ENCODE peak calls at places on chromosomes 1 and 21, in ten cellular contexts. J is adrenal gland, T is fibroblast of lung, B is ovary, Z is mammary epithelial cell, U is endodermal cell, Q is OCI-LY7, I is left lung, P is PC-3, G is bronchial epithelial cell. N is an unnamed sample.

GRCh38 chr1:182977480-182977879 is 24.5 kb upstream of the SHCBP1L start:
- DNase-seq in U (no peak), Z (peak), J (no peak), T (no peak), I (no peak), G (peak), B (no peak), Q (no peak), P (peak), N (no peak)

GRCh38 chr1:178094752-178095645 is 1.1 kb downstream of the RASAL2 start:
- DNase-seq in G (peak), J (no peak), T (peak), Z (peak), P (peak), I (no peak), U (no peak), B (no peak), Q (no peak), N (no peak)

GRCh38 chr1:235415008-235415904 is 48.0 kb downstream of the TBCE start:
- DNase-seq in I (peak), G (peak), J (peak), B (peak), Q (peak), Z (peak), P (peak), T (peak), U (peak), N (peak)

GRCh38 chr1:47437518-47438320 is at the start of gene FOXD2:
- DNase-seq in Q (peak), U (peak), I (peak), T (peak), B (peak), G (peak), Z (peak), P (peak), J (peak), N (peak)

GRCh38 chr1:158039380-158039779 is 45.9 kb downstream of the KIRREL1 start:
- DNase-seq in J (no peak), I (no peak), Z (no peak), U (no peak), T (peak), B (no peak), P (no peak), G (peak), Q (no peak), N (no peak)

GRCh38 chr1:247243738-247244137 is 12.1 kb upstream of the VN1R5 start:
- DNase-seq in J (no peak), U (no peak), T (no peak), Q (no peak), I (no peak), B (no peak), P (no peak), Z (no peak), G (no peak), N (no peak)

GRCh38 chr1:111976842-111977241 is 12.6 kb downstream of the KCND3 start:
- DNase-seq in J (no peak), T (no peak), P (no peak), Z (no peak), U (no peak), G (no peak), Q (no peak), I (no peak), B (no peak), N (no peak)

GRCh38 chr1:41957568-41957967 is 38.8 kb upstream of the HIVEP3 start:
- DNase-seq in J (peak), G (peak), I (no peak), Z (peak), T (peak), P (peak), Q (no peak), U (no peak), B (no peak), N (no peak)

GRCh38 chr21:41648591-41649031 is 118.2 kb downstream of the RIPK4 start:
- DNase-seq in Q (no peak), B (no peak), G (peak), Z (peak), J (no peak), T (peak), U (no peak), I (no peak), P (peak), N (no peak)

GRCh38 chr1:36161656-36162531 is 5.9 kb downstream of the MAP7D1 start:
- DNase-seq in G (peak), Q (peak), J (peak), T (peak), B (no peak), I (peak), Z (peak), P (peak), U (peak), N (peak)

GRCh38 chr1:40665335-40666171 is at the start of gene RIMS3:
- DNase-seq in I (peak), Q (peak), T (peak), B (peak), J (peak), Z (peak), P (peak), G (peak), U (peak), N (peak)

GRCh38 chr21:46515109-46515508 is 56.4 kb downstream of the DIP2A start:
- DNase-seq in J (peak), G (peak), Z (no peak), U (no peak), Q (peak), B (peak), I (no peak), T (peak), P (no peak), N (peak)

GRCh38 chr1:167629681-167630567 is at the start of gene RCSD1:
- DNase-seq in T (peak), U (peak), Z (peak), I (peak), J (no peak), Q (peak), P (no peak), B (no peak), G (no peak), N (peak)
- H3K4me3 ChIP-seq in T (no peak), U (peak), Z (peak), I (peak), J (peak), Q (peak), P (peak), B (peak), G (peak), N (peak)

GRCh38 chr1:109713636-109714035 is 1.6 kb downstream of the GSTM5 start:
- DNase-seq in P (no peak), U (no peak), G (no peak), Z (no peak), Q (no peak), J (no peak), I (no peak), T (no peak), B (no peak), N (no peak)

GRCh38 chr1:109716570-109717090 is 4.6 kb downstream of the GSTM5 start:
- DNase-seq in T (no peak), G (no peak), Q (no peak), B (no peak), Z (no peak), P (no peak), J (no peak), U (no peak), I (no peak), N (no peak)

GRCh38 chr1:109716121-109716520 is 4.1 kb downstream of the GSTM5 start:
- DNase-seq in U (no peak), Z (no peak), Q (no peak), J (no peak), P (no peak), G (no peak), T (no peak), I (no peak), B (peak), N (no peak)

GRCh38 chr1:109714661-109715372 is 2.8 kb downstream of the GSTM5 start:
- DNase-seq in Q (no peak), B (no peak), J (no peak), T (no peak), Z (no peak), P (no peak), G (no peak), I (no peak), U (no peak), N (no peak)

GRCh38 chr1:109712321-109712864 is 342 bp downstream of the GSTM5 start:
- DNase-seq in G (no peak), Z (no peak), J (no peak), U (no peak), T (no peak), Q (no peak), P (no peak), B (no peak), I (no peak), N (no peak)
- H3K4me3 ChIP-seq in G (no peak), Z (no peak), J (peak), U (no peak), T (no peak), Q (no peak), P (no peak), B (peak), I (peak), N (no peak)

DNA sequence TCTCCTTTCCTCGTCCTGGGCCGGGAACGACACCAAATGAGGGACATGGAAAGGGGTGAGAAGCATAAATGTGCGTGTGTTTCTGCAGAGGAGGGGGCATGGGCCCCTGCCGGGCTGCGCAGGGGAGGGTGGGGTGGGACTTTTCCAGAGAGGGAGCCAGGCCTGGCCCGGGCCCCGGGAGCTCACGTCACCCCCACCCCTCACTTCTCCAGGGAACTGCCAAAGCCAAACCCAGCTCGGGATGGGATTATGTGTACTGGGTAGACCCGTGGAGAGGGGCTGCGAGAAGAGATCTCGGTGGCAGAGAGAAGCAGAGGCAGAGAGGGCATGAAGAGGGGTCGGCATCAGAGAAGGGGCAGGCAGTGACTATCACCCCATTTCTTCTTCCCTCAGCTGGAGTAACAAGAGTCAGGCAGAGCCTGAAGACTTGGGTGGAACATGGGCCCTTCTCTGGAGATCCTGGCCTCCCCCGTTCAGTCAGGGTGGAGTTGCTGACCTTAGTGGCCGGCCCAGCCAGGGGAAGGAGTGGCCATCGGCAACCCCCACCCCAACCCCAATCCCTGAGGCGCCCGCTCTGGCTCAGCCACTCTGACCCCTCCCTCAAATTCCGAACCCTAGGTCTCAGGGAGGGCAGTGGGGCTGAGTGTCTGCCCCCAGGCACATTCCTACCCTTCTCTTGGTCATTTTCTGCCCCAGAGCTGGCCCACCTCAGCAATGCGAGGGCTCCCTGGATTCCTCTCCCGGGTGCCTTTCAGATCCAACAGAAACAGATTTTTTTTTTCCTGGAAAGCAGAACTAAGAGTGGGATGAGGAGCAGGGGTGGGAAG is 1.2 kb downstream of the ADAMTSL4 start:
- DNase-seq in I (no peak), T (no peak), P (no peak), U (peak), G (no peak), Q (no peak), Z (no peak), B (peak), J (no peak), N (no peak)
- H3K4me3 ChIP-seq in I (peak), T (peak), P (no peak), U (no peak), G (peak), Q (no peak), Z (no peak), B (peak), J (peak), N (no peak)

GRCh38 chr1:39297534-39297933 is 93.0 kb downstream of the MACF1 start:
- DNase-seq in T (peak), G (no peak), P (no peak), J (no peak), I (no peak), Z (no peak), Q (no peak), B (no peak), U (no peak), N (no peak)
- H3K4me3 ChIP-seq in T (no peak), G (no peak), P (no peak), J (no peak), I (no peak), Z (no peak), Q (no peak), B (no peak), U (no peak), N (no peak)

DNA sequence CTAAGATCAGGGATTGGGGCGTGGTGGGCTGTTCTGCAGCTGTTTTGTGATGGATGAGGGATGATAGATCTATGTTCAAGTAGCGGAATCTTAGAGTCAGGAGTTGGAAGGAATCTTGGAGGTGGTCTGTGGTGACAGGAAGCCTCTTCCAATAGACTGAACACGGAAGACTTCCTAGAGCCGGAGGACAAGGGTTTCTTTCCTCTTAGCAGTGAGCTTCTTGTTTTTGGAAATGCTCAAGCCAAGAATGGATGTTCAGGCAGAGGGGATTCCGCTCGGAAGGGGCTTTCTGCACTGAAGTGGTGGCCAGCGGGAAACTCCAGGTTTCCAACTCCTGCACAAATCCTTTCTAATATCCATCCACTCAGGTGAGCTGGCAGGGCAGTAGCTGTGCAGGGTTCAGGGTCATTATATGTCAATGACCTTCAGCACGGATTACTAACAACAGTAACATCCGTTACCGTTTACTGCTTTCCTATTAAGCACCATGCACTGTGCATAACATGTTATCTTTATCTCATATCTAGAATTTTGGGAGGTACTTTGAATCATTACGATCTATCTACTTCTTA is 625 bp upstream of the CPT2 start:
- DNase-seq in B (no peak), G (no peak), P (peak), Q (no peak), I (no peak), T (no peak), J (no peak), U (no peak), Z (no peak), N (no peak)
- H3K4me3 ChIP-seq in B (peak), G (peak), P (peak), Q (peak), I (peak), T (peak), J (peak), U (peak), Z (peak), N (peak)

DNA sequence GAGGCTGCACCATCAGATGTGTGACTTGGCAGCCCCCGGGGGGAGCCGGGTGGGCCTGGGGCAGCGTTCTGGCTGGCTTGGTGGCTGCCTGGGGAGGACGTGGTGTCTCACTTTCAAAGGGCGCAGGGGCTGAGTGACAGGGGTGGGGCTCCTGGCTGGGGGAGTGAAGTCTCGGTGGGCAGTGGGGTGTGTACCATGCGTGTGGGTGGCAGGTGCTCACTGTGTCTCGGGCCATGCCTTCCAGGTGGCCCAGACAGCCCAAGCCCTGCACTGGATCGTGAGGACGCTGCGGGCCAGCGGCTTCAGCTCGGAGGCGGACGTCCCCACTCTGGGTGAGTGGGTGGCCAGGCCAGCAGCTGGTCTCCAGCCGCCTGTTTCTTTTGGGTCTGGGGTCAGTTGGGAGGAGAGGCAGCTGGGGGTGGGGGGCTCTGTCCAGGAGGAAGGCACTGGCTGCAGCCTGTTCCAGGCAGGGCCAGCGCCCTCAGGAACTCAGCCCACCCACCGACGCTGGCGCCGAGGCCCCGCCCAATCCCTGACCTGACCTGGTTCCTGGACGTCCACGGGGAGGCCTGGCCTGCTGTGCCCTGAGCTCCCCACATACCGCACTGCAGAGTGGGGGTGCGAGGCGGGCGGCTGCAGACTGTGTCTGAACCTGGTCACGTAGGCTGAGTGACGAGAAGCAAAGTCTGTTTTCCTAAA is 30.6 kb upstream of the LRRC3 start:
- DNase-seq in U (no peak), T (no peak), J (no peak), Z (no peak), B (peak), I (peak), P (no peak), Q (no peak), G (no peak), N (no peak)
- H3K4me3 ChIP-seq in U (no peak), T (no peak), J (no peak), Z (peak), B (no peak), I (no peak), P (peak), Q (no peak), G (no peak), N (no peak)

GRCh38 chr1:151721788-151722510 is 627 bp downstream of the RIIAD1 start:
- DNase-seq in Q (no peak), U (no peak), P (no peak), J (no peak), I (no peak), Z (no peak), G (no peak), B (no peak), T (no peak), N (no peak)

GRCh38 chr1:151718666-151719065 is 2.1 kb upstream of the CELF3 start:
- DNase-seq in Q (no peak), U (no peak), G (no peak), P (no peak), J (no peak), Z (no peak), T (no peak), B (no peak), I (no peak), N (no peak)

GRCh38 chr1:151718011-151718431 is 1.4 kb upstream of the CELF3 start:
- DNase-seq in Q (no peak), P (peak), T (no peak), Z (no peak), B (no peak), U (no peak), G (peak), I (no peak), J (no peak), N (no peak)

GRCh38 chr1:151720974-151721787 is at the start of gene RIIAD1:
- DNase-seq in B (peak), I (no peak), P (no peak), Q (peak), T (peak), U (peak), J (no peak), Z (no peak), G (no peak), N (no peak)

GRCh38 chr1:151720190-151720953 is 950 bp upstream of the RIIAD1 start:
- DNase-seq in T (peak), I (no peak), U (peak), P (no peak), G (no peak), Q (peak), J (no peak), Z (no peak), B (no peak), N (no peak)
- H3K4me3 ChIP-seq in T (peak), I (peak), U (no peak), P (no peak), G (no peak), Q (peak), J (peak), Z (no peak), B (peak), N (no peak)

DNA sequence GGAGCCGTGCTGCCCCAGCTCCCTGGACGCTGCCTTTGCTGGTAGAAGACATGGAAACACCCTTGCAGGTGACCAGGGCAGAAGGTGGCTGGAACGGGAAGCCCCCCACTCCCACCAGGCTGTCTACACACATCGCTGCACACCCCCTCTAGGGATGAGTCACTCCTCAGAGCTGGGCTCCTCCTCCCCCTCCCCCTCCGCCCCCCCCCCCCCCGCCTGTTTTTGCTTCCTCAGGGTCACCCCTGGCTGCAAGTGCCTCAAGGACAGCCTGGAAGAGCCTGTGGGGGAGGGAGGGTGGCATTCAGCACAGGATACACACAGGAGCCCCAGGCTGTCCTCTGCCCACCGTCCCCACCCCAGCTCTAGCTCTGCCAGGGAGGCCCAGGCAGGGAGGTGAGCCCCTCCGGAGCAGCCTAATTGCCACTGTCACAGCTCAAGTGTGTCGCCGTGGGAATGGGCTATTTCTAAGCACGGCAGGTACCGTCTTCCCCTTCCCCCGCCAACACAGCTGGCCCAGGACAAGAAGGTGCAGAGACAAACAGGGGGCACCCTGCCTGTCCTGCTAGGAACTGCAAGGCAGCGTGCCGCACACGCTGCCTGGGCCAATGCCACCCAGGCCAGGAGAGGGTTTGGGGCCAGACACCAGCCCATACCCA is 2.5 kb downstream of the FNDC10 start:
- DNase-seq in T (no peak), U (peak), B (no peak), Z (no peak), P (peak), J (peak), I (no peak), G (no peak), Q (peak), N (no peak)
- H3K4me3 ChIP-seq in T (no peak), U (no peak), B (no peak), Z (no peak), P (no peak), J (peak), I (no peak), G (no peak), Q (no peak), N (no peak)

GRCh38 chr1:7705908-7706216 is 65.2 kb upstream of the VAMP3 start:
- DNase-seq in Q (no peak), T (no peak), I (no peak), G (peak), U (no peak), Z (peak), J (no peak), P (peak), B (no peak), N (no peak)
- H3K4me3 ChIP-seq in Q (no peak), T (no peak), I (peak), G (peak), U (peak), Z (no peak), J (peak), P (peak), B (peak), N (no peak)